ENCODE peak calls at places on chromosomes 3 and 15, in seven cellular contexts. E is fibroblast of the aortic adventitia, H is pancreas, L is GDM1, U is ACHN, J is Calu3, Y is C1 segment of cervical spinal cord. C is an unnamed sample.

GRCh38 chr3:74613566-74613965 is 893 bp downstream of the CNTN3 start:
- DNase-seq in E (no peak), H (peak), U (no peak), L (no peak), J (no peak), Y (no peak), C (peak)

GRCh38 chr3:48784426-48785120 is 63.1 kb downstream of the PRKAR2A start:
- DNase-seq in U (no peak), E (peak), J (no peak), H (no peak), Y (no peak), L (no peak), C (no peak)

GRCh38 chr3:18300916-18301315 is 124.2 kb downstream of the SATB1 start:
- DNase-seq in Y (no peak), J (no peak), H (no peak), U (no peak), E (no peak), L (no peak), C (no peak)

GRCh38 chr3:69085543-69086132 is 901 bp downstream of the ARL6IP5 start:
- DNase-seq in Y (peak), L (no peak), U (peak), J (peak), E (peak), H (peak), C (no peak)

GRCh38 chr3:186320862-186321568 is 41.0 kb downstream of the DGKG start:
- DNase-seq in J (no peak), H (no peak), L (no peak), E (no peak), Y (no peak), U (no peak), C (no peak)

GRCh38 chr3:44237665-44238064 is 4.0 kb upstream of the TOPAZ1 start:
- DNase-seq in H (no peak), J (no peak), Y (no peak), U (no peak), L (no peak), E (no peak), C (no peak)

GRCh38 chr3:147413712-147414325 is 4.7 kb downstream of the ZIC1 start:
- DNase-seq in J (no peak), L (no peak), E (no peak), H (no peak), Y (no peak), U (no peak), C (no peak)

GRCh38 chr3:61996351-61996750 is 377.0 kb downstream of the FEZF2 start:
- DNase-seq in H (no peak), J (no peak), Y (no peak), U (no peak), L (no peak), E (peak), C (no peak)

GRCh38 chr3:71581981-71582611 is 1.4 kb downstream of the FOXP1 start:
- DNase-seq in E (peak), J (peak), L (peak), Y (peak), H (peak), U (peak), C (peak)

GRCh38 chr3:52537726-52538421 is 1.5 kb downstream of the UQCC5 start:
- DNase-seq in J (no peak), L (no peak), E (no peak), H (no peak), U (no peak), Y (no peak), C (no peak)

GRCh38 chr3:33115024-33115768 is 1.4 kb downstream of the CRTAP start:
- DNase-seq in L (peak), H (peak), J (no peak), E (peak), U (peak), Y (peak), C (peak)

GRCh38 chr15:85897818-85898717 is 103.3 kb upstream of the KLHL25 start:
- DNase-seq in E (no peak), Y (no peak), L (no peak), U (no peak), J (no peak), H (no peak), C (no peak)